ENCODE peak calls at places on chromosomes 3 and 15, in five cellular contexts. Y, N, W, S and C are unnamed samples.

GRCh38 chr3:133476971-133477375 is 77.1 kb downstream of the BFSP2 start:
- DNase-seq in Y (no peak), S (no peak), W (no peak), N (no peak), C (peak; percentile 56)

GRCh38 chr15:82647835-82648256 is 683 bp upstream of the CPEB1 start:
- DNase-seq in N (no peak), S (no peak), W (peak; percentile 93), Y (no peak), C (no peak)

GRCh38 chr3:53269888-53270880 is 14.4 kb upstream of the TKT start:
- DNase-seq in W (peak; percentile 73), S (peak; percentile 85), N (peak; percentile 30), Y (peak; percentile 96), C (peak; percentile 97)

GRCh38 chr3:52685705-52686691 is at the start of the genes GNL3 and PBRM1:
- DNase-seq in N (peak; percentile 82), W (peak; percentile 88), Y (peak; percentile 91), S (peak; percentile 81), C (peak; percentile 74)

GRCh38 chr3:150124142-150124541 is 153.4 kb upstream of the PFN2 start:
- DNase-seq in S (no peak), Y (no peak), N (no peak), W (no peak), C (no peak)

GRCh38 chr3:170049146-170050000 is 11.6 kb downstream of the GPR160 start:
- DNase-seq in S (no peak), N (no peak), W (no peak), Y (no peak), C (no peak)

GRCh38 chr3:78204977-78205376 is 1165.1 kb downstream of the ROBO2 start:
- DNase-seq in N (no peak), S (no peak), W (no peak), Y (no peak), C (peak; percentile 40)

GRCh38 chr15:73717206-73717605 is 33.0 kb downstream of the CD276 start:
- DNase-seq in N (no peak), Y (no peak), W (no peak), S (no peak), C (peak; percentile 40)

GRCh38 chr3:123036352-123037014 is 8.9 kb upstream of the SEMA5B start:
- DNase-seq in S (no peak), W (no peak), N (no peak), Y (no peak), C (no peak)

GRCh38 chr15:40295870-40296560 is 11.7 kb downstream of the PLCB2 start:
- DNase-seq in W (no peak), S (no peak), N (no peak), Y (no peak), C (no peak)

GRCh38 chr15:62254137-62254934 is 89.3 kb upstream of the C2CD4B start:
- DNase-seq in Y (peak; percentile 49), S (peak; percentile 34), N (no peak), W (peak; percentile 70), C (peak; percentile 24)

GRCh38 chr15:47294765-47295259 is 422.5 kb upstream of the SEMA6D start:
- DNase-seq in S (no peak), Y (no peak), W (no peak), N (no peak), C (no peak)

GRCh38 chr3:16064660-16065414 is 109.6 kb upstream of the GALNT15 start:
- DNase-seq in N (no peak), S (no peak), Y (no peak), W (no peak), C (peak; percentile 35)

DNA sequence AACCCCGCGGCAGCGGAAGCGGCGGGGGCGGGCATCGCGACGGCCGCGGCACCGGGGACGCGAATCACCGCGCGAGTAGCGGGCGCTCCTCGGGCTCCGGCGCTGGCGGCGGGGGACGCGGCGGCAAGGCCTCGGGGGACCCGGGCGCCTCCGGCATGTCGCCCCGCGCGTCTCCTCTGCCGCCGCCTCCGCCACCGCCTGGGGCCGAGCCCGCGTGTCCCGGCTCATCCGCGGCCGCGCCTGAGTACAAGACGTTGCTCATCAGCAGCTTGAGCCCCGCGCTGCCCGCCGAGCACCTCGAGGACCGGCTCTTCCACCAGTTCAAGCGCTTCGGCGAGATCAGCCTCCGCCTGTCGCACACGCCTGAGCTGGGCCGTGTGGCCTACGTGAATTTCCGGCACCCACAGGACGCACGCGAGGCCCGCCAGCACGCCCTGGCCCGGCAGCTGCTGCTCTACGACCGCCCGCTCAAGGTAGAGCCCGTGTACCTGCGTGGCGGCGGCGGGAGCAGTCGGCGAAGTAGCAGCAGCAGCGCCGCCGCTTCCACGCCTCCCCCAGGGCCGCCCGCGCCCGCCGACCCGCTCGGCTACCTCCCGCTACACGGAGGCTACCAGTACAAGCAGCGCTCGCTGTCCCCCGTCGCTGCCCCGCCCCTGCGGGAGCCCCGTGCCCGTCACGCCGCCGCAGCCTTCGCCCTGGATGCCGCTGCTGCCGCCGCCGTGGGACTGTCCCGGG is 648 bp downstream of the RBM15B start:
- DNase-seq in Y (no peak), W (peak; percentile 52), S (no peak), N (no peak), C (no peak)
- TF ChIP-seq JUND in Y (no peak), W (no peak), S (no peak), N (no peak), C (no peak)

GRCh38 chr3:81378552-81379288 is 382.7 kb downstream of the GBE1 start:
- DNase-seq in N (no peak), Y (no peak), S (no peak), W (no peak), C (no peak)
- TF ChIP-seq JUND in N (no peak), Y (no peak), S (no peak), W (no peak), C (no peak)

GRCh38 chr3:43503067-43503728 is 118.6 kb downstream of the ANO10 start:
- DNase-seq in S (no peak), W (no peak), N (no peak), Y (peak; percentile 12), C (peak; percentile 18)
- TF ChIP-seq JUND in S (no peak), W (no peak), N (no peak), Y (no peak), C (no peak)

GRCh38 chr3:165641569-165642310 is 195.5 kb downstream of the BCHE start:
- DNase-seq in N (no peak), Y (no peak), W (no peak), S (no peak), C (no peak)

GRCh38 chr3:165644331-165644730 is 192.9 kb downstream of the BCHE start:
- DNase-seq in W (no peak), S (no peak), Y (no peak), N (no peak), C (no peak)

GRCh38 chr3:165645191-165645590 is 192.0 kb downstream of the BCHE start:
- DNase-seq in S (no peak), N (no peak), Y (no peak), W (no peak), C (no peak)

GRCh38 chr3:165642761-165643432 is 194.3 kb downstream of the BCHE start:
- DNase-seq in N (no peak), Y (peak; percentile 93), W (no peak), S (no peak), C (peak; percentile 72)

GRCh38 chr3:165643433-165643824 is 193.8 kb downstream of the BCHE start:
- DNase-seq in S (no peak), N (no peak), W (no peak), Y (no peak), C (no peak)
- TF ChIP-seq JUND in S (no peak), N (no peak), W (no peak), Y (no peak), C (no peak)

GRCh38 chr3:45638299-45639043 is 43.9 kb downstream of the LIMD1 start:
- DNase-seq in W (no peak), N (no peak), Y (no peak), S (no peak), C (no peak)

GRCh38 chr3:45632956-45633355 is 38.4 kb downstream of the LIMD1 start:
- DNase-seq in N (no peak), W (no peak), S (no peak), Y (no peak), C (no peak)

GRCh38 chr3:45631486-45631885 is 36.9 kb downstream of the LIMD1 start:
- DNase-seq in W (peak; percentile 40), S (no peak), Y (no peak), N (no peak), C (no peak)

GRCh38 chr3:45639044-45639392 is 44.5 kb downstream of the LIMD1 start:
- DNase-seq in N (no peak), S (no peak), Y (no peak), W (no peak), C (no peak)

GRCh38 chr3:45635475-45636256 is 41.1 kb downstream of the LIMD1 start:
- DNase-seq in W (no peak), Y (no peak), N (no peak), S (peak; percentile 78), C (no peak)
- TF ChIP-seq JUND in W (no peak), Y (no peak), N (no peak), S (no peak), C (no peak)

DNA sequence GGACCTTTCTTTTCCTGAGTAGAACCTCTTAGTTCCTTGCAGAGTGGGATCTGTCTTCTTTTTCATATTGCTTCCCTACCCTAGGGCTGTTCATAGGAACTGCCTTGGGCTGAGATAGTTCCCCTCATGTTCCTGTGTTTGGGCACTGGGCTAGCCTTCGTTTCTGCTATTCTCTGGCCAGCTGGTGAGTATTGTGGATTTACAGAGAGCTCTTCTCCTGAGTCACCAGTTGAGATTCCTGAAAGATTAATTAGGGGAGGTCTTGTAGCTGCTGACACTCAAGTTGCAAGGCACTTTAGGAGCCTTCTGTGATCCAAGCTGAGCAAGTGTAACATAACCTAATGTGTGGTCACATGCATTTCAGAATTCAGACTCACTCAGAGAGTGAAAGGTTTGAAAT is 30.7 kb downstream of the CHD2 start:
- DNase-seq in S (no peak), Y (no peak), W (no peak), N (no peak), C (peak; percentile 51)
- TF ChIP-seq JUND in S (no peak), Y (no peak), W (no peak), N (no peak), C (no peak)

GRCh38 chr3:129563850-129564535 is 21.0 kb downstream of the H1-8 start:
- DNase-seq in N (no peak), Y (no peak), W (no peak), S (no peak), C (no peak)
- TF ChIP-seq JUND in N (no peak), Y (no peak), W (no peak), S (no peak), C (no peak)

GRCh38 chr3:127441764-127442163 is 148.8 kb downstream of the TPRA1 start:
- DNase-seq in N (no peak), W (no peak), S (no peak), Y (no peak), C (no peak)
- TF ChIP-seq JUND in N (no peak), W (no peak), S (no peak), Y (no peak), C (no peak)

GRCh38 chr15:56273724-56274123 is 30.0 kb upstream of the RFX7 start:
- DNase-seq in S (no peak), Y (no peak), N (no peak), W (no peak), C (no peak)

DNA sequence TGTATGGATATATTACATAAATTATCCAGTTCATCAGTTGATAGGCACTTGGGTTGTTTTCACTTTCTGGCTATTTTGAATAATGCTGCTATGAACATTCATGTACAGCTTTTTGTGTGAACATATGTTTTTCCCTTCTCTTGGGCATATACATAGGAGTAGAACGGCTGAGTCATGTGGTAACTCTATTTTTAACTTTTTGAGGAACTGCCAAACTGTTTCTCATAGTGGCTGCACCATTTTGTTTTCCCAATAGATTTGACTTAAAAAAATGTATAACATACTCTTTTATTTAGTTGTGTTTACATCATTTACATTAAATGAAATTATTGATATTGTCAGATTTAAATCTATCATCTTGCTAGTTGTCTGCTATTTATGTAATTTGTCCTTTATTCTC is 28.8 kb upstream of the RFX7 start:
- DNase-seq in W (no peak), N (no peak), Y (no peak), S (no peak), C (no peak)
- TF ChIP-seq JUND in W (no peak), N (no peak), Y (no peak), S (no peak), C (no peak)